ENCODE peak calls at places on chromosomes 16 and 17, in five cellular contexts. A, P, E, U and R are unnamed samples.
A peak's percentile ranks its signal among the peaks of the same experiment; 100 is the strongest.

GRCh38 chr17:66855204-66855603 is 20.3 kb downstream of the CACNG5 start:
- DNase-seq in A (no peak), P (no peak), E (no peak), U (no peak), R (no peak)

GRCh38 chr17:3935825-3936355 is 19.6 kb upstream of the P2RX1 start:
- DNase-seq in A (peak; percentile 41), P (peak; percentile 69), E (no peak), U (no peak), R (peak; percentile 21)

GRCh38 chr17:59367657-59368045 is 36.2 kb downstream of the YPEL2 start:
- DNase-seq in A (no peak), P (no peak), E (no peak), U (no peak), R (no peak)

GRCh38 chr17:82399601-82400101 is 18.5 kb upstream of the HEXD start:
- DNase-seq in A (no peak), P (peak; percentile 43), E (no peak), U (no peak), R (no peak)

GRCh38 chr16:1338119-1338730 is 4.8 kb downstream of the BAIAP3 start:
- DNase-seq in A (no peak), P (no peak), E (no peak), U (no peak), R (no peak)

GRCh38 chr17:62075308-62075815 is 10.3 kb upstream of the MED13 start:
- DNase-seq in A (peak; percentile 34), P (peak; percentile 43), E (no peak), U (no peak), R (no peak)

GRCh38 chr17:16346721-16347271 is 6.5 kb downstream of the CENPV start:
- DNase-seq in A (no peak), P (no peak), E (no peak), U (no peak), R (no peak)

GRCh38 chr16:1497014-1497598 is 3.9 kb downstream of the TELO2 start:
- DNase-seq in A (no peak), P (no peak), E (no peak), U (no peak), R (no peak)

GRCh38 chr17:42843358-42843934 is 934 bp upstream of the AOC2 start:
- DNase-seq in A (peak; percentile 44), P (peak; percentile 84), E (no peak), U (peak; percentile 67), R (peak; percentile 64)